ENCODE peak calls at places on chromosomes 1 and 21, in six cellular contexts. Q is A549, G is HepG2, J is K562, Y is SK-N-SH, B is GM12878. R is an unnamed sample.

GRCh38 chr1:211783266-211783665 is 47.3 kb downstream of the LPGAT1 start:
- DNase-seq in B (no peak), Q (no peak), J (no peak), G (no peak), Y (no peak), R (no peak)

GRCh38 chr1:94015489-94015817 is 105.5 kb downstream of the ABCA4 start:
- DNase-seq in G (no peak), Y (no peak), Q (no peak), B (no peak), J (no peak), R (no peak)

GRCh38 chr1:193971595-193971994 is 785.2 kb upstream of the B3GALT2 start:
- DNase-seq in J (no peak), G (no peak), Q (peak; percentile 48), B (no peak), Y (no peak), R (peak; percentile 61)

GRCh38 chr21:43347461-43347860 is 79.5 kb downstream of the SIK1 start:
- DNase-seq in J (no peak), G (no peak), Q (no peak), Y (no peak), B (no peak), R (no peak)

GRCh38 chr1:235913311-235913710 is 46.6 kb upstream of the LYST start:
- DNase-seq in Y (no peak), B (no peak), G (no peak), J (no peak), Q (no peak), R (peak; percentile 43)

GRCh38 chr1:234934611-234935033 is 194.0 kb downstream of the TOMM20 start:
- DNase-seq in Y (no peak), G (no peak), B (no peak), J (no peak), Q (no peak), R (peak; percentile 99)

GRCh38 chr1:168343566-168343965 is 62.9 kb downstream of the TBX19 start:
- DNase-seq in Q (no peak), B (no peak), J (peak; percentile 50), G (peak; percentile 23), Y (no peak), R (no peak)

GRCh38 chr1:210233495-210234253 is 1.1 kb downstream of the SERTAD4 start:
- DNase-seq in B (no peak), Y (peak; percentile 80), Q (peak; percentile 33), G (no peak), J (peak; percentile 33), R (peak; percentile 52)

GRCh38 chr1:15364740-15365139 is 44.9 kb upstream of the EFHD2 start:
- DNase-seq in B (no peak), J (peak; percentile 54), G (no peak), Y (no peak), Q (no peak), R (no peak)

GRCh38 chr1:96845464-96845863 is 123.9 kb downstream of the PTBP2 start:
- DNase-seq in G (peak; percentile 15), Y (no peak), Q (peak; percentile 7), B (no peak), J (peak; percentile 69), R (no peak)

DNA sequence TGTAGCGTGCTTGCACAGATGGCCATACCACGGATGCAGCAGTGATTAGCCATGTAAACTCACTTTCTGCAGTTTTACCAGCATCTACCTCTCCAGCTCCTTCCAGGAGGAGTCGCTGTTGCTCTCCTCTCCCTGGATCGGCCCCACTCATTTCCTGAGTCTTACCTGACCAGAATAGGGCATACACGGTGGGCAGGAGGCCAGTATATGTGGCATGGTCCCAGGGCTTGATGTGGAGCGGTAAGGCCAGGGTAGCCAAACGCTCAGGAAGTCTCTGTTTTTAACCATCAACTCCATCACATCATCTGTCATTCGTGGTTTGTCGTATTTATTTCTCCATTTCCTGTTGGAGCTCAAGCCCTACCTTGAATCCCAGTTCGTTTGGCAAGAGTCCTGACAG is 163.4 kb upstream of the USP24 start:
- DNase-seq in B (no peak), Y (no peak), J (peak; percentile 52), Q (no peak), G (peak; percentile 24), R (peak; percentile 64)
- TF ChIP-seq SMC3 in B (peak; percentile 46), Y (peak; percentile 19), J (peak; percentile 71), Q (no peak), G (peak; percentile 94), R (peak; percentile 75)

GRCh38 chr1:90718411-90719320 is 1.6 kb upstream of the BARHL2 start:
- DNase-seq in J (no peak), Y (peak; percentile 68), Q (no peak), G (no peak), B (no peak), R (no peak)

GRCh38 chr1:90717665-90718410 is 736 bp upstream of the BARHL2 start:
- DNase-seq in Q (no peak), J (peak; percentile 81), G (no peak), Y (peak; percentile 83), B (no peak), R (peak; percentile 5)

GRCh38 chr1:90720137-90720636 is 3.1 kb upstream of the BARHL2 start:
- DNase-seq in J (no peak), B (no peak), Y (no peak), G (no peak), Q (no peak), R (no peak)

GRCh38 chr1:90721210-90722194 is 4.4 kb upstream of the BARHL2 start:
- DNase-seq in J (peak; percentile 74), Q (peak; percentile 15), G (peak; percentile 42), B (no peak), Y (peak; percentile 81), R (peak; percentile 41)

GRCh38 chr1:90719321-90720136 is 2.4 kb upstream of the BARHL2 start:
- DNase-seq in J (no peak), Q (no peak), B (no peak), G (no peak), Y (no peak), R (no peak)
- TF ChIP-seq SMC3 in J (no peak), Q (no peak), B (no peak), G (no peak), Y (no peak), R (no peak)

DNA sequence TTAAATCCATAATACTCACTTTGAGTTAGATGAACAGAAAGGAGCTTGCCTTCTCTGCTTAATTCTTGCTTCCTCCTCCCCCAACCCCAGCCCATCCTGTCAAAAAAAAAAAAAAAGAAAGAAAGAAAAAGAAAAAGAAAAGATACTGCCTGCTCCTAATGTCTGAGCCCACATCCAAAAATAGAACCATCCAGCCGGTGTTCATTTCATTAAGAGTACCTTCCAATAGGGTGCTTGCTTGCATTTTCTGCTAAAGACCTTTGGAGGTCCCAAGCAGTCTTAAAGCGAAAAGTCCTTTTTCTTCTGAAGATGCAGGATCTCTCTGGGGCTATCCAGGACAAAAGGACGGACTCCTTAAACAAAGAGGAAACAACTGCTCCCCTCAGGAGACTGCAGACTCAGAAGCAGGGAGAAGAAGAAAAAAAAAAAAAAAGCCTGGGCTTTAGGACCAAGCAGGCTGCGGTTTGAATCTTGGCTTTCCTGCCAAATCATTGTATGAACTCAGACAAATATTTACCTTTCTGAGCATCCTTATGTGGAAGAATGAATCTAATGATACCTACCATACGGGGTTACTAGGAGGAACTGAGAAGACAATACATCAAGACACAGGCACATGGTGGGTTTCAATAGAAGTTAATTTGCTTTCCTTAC is 204.1 kb downstream of the PLPP3 start:
- DNase-seq in B (no peak), J (no peak), Y (no peak), Q (no peak), G (no peak), R (peak; percentile 66)
- TF ChIP-seq SMC3 in B (no peak), J (no peak), Y (no peak), Q (no peak), G (no peak), R (no peak)

GRCh38 chr1:229860926-229861325 is 206.1 kb upstream of the GALNT2 start:
- DNase-seq in G (no peak), J (no peak), B (no peak), Y (no peak), Q (no peak), R (no peak)
- TF ChIP-seq SMC3 in G (no peak), J (no peak), B (no peak), Y (no peak), Q (no peak), R (no peak)

DNA sequence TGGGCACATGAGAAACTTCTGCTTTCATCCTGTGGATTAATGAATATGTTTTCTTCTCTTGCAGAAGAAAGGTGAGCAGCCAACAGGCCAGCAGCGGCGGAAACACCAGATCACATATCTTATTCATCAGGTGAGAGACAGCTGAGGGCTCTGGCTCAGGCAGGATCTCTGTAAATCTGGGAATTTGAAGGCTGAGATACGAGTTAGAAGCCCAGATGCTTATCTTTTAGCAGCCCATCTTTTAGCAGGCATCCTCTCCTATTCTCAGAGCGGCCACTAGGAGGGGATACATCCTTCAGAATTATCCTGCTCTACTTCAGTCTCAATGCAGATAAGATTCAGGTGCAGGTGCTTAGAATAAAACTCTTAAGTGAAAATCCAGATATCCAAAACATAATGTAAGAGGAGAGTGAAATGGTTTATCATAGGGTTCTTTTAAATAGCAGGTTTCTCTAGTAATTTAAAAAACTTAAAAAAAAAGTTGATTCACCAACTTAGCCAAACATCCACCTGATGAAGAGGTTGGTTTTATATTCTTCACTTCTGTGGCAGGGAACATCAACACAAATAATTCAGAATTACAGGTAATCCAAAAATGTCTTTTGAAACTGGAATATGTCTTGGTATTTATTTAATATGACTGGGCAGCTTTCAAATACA is 19.3 kb downstream of the SH2D2A start:
- DNase-seq in B (no peak), J (peak; percentile 72), G (peak; percentile 55), Y (peak; percentile 68), Q (peak; percentile 75), R (peak; percentile 64)
- TF ChIP-seq SMC3 in B (peak; percentile 83), J (peak; percentile 70), G (peak; percentile 46), Y (peak; percentile 88), Q (peak; percentile 74), R (peak; percentile 78)

DNA sequence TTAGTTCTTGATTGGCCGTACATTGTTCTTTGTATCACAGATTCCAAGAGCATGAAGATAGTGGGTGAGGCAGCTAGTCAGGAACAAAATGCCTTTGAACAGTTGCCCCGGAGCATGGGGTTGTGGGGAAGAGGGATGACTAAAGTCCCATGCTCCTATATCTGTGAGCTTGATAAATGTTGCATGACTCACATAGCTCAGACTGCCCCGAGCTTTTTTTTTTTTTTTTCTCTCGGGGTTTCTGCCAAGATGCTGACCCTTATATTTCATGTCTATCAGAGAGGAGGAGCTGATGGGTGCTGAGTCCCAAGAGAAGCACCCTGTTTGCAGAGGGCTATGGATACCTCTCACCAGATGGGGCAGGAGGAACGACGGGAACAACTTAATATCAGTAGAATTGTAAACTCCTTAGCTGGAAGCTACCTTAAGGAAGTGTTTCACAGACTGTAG is 40.6 kb downstream of the SRRM1 start:
- DNase-seq in Q (peak; percentile 58), G (peak; percentile 59), Y (no peak), J (peak; percentile 66), B (no peak), R (peak; percentile 98)
- TF ChIP-seq SMC3 in Q (no peak), G (no peak), Y (no peak), J (no peak), B (no peak), R (no peak)

DNA sequence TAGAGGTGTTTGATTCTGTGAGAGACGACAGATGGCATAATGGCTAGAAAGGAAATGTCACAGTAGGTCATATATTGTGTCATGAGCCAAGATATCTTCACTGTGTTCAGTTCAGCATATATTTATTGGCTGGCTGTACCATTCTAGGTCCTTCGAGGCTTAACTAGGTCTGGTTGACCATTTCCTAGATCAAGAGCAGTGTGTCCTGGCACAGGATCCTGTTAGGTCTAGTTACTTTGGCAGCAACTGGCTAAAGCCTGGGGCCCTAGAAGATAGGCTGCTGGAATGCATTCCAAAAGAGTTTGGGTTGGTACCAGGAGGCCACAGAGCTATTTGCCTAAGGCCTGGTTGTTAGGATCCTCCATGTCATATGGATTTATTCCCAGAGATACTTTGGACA is 20.9 kb downstream of the ZBTB40 start:
- DNase-seq in Y (no peak), J (no peak), B (no peak), G (no peak), Q (no peak), R (no peak)
- TF ChIP-seq SMC3 in Y (no peak), J (no peak), B (no peak), G (no peak), Q (no peak), R (no peak)

R was measured in IMR-90.